ENCODE peak calls at places on chromosomes 11 and 22, in six cellular contexts. One of them, this sample, is unnamed.

GRCh38 chr11:91296628-91297027 is 928.0 kb upstream of the FAT3 start:
- DNase-seq in OCI-LY7: no peak
- DNase-seq in fibroblast of lung: peak
- DNase-seq in body of pancreas: no peak
- DNase-seq in dorsolateral prefrontal cortex: no peak
- DNase-seq in PC-9: no peak
- DNase-seq in this sample: no peak

GRCh38 chr22:50548046-50548912 is 2.6 kb downstream of the KLHDC7B start:
- DNase-seq in dorsolateral prefrontal cortex: no peak
- DNase-seq in fibroblast of lung: no peak
- DNase-seq in OCI-LY7: peak
- DNase-seq in body of pancreas: peak
- DNase-seq in PC-9: no peak
- DNase-seq in this sample: no peak

GRCh38 chr11:85182437-85183109 is 444.6 kb downstream of the DLG2 start:
- DNase-seq in dorsolateral prefrontal cortex: peak
- DNase-seq in PC-9: peak
- DNase-seq in body of pancreas: peak
- DNase-seq in OCI-LY7: peak
- DNase-seq in fibroblast of lung: peak
- DNase-seq in this sample: no peak

GRCh38 chr22:48651036-48651890 is 1176.4 kb downstream of the BRD1 start:
- DNase-seq in body of pancreas: no peak
- DNase-seq in dorsolateral prefrontal cortex: peak
- DNase-seq in PC-9: no peak
- DNase-seq in fibroblast of lung: no peak
- DNase-seq in OCI-LY7: no peak
- DNase-seq in this sample: no peak

GRCh38 chr11:2342981-2343380 is 34.1 kb upstream of the CD81 start:
- DNase-seq in OCI-LY7: no peak
- DNase-seq in dorsolateral prefrontal cortex: no peak
- DNase-seq in fibroblast of lung: no peak
- DNase-seq in PC-9: no peak
- DNase-seq in body of pancreas: peak
- DNase-seq in this sample: no peak

GRCh38 chr11:19422257-19422656 is 181.5 kb upstream of the E2F8 start:
- DNase-seq in body of pancreas: no peak
- DNase-seq in fibroblast of lung: no peak
- DNase-seq in PC-9: no peak
- DNase-seq in OCI-LY7: no peak
- DNase-seq in dorsolateral prefrontal cortex: no peak
- DNase-seq in this sample: no peak

GRCh38 chr11:16607675-16608644 is 130.5 kb upstream of the C11orf58 start:
- DNase-seq in fibroblast of lung: peak
- DNase-seq in PC-9: peak
- DNase-seq in body of pancreas: peak
- DNase-seq in OCI-LY7: no peak
- DNase-seq in dorsolateral prefrontal cortex: no peak
- DNase-seq in this sample: peak

GRCh38 chr11:19844806-19845205 is 132.2 kb downstream of the NAV2 start:
- DNase-seq in PC-9: no peak
- DNase-seq in fibroblast of lung: no peak
- DNase-seq in OCI-LY7: no peak
- DNase-seq in body of pancreas: no peak
- DNase-seq in dorsolateral prefrontal cortex: no peak
- DNase-seq in this sample: no peak

GRCh38 chr22:36577019-36577418 is 48.1 kb upstream of the EIF3D start:
- DNase-seq in PC-9: peak
- DNase-seq in fibroblast of lung: peak
- DNase-seq in body of pancreas: no peak
- DNase-seq in OCI-LY7: no peak
- DNase-seq in dorsolateral prefrontal cortex: no peak
- DNase-seq in this sample: peak

GRCh38 chr11:113818426-113818825 is 38.8 kb downstream of the CLDN25 start:
- DNase-seq in OCI-LY7: no peak
- DNase-seq in PC-9: no peak
- DNase-seq in dorsolateral prefrontal cortex: no peak
- DNase-seq in body of pancreas: no peak
- DNase-seq in fibroblast of lung: peak
- DNase-seq in this sample: no peak

GRCh38 chr11:77779935-77780334 is 40.6 kb downstream of the RSF1 start:
- DNase-seq in fibroblast of lung: peak
- DNase-seq in dorsolateral prefrontal cortex: no peak
- DNase-seq in OCI-LY7: no peak
- DNase-seq in PC-9: no peak
- DNase-seq in body of pancreas: no peak
- DNase-seq in this sample: peak

GRCh38 chr11:130641884-130642283 is 193.4 kb downstream of the ADAMTS15 start:
- DNase-seq in fibroblast of lung: no peak
- DNase-seq in dorsolateral prefrontal cortex: no peak
- DNase-seq in PC-9: no peak
- DNase-seq in body of pancreas: no peak
- DNase-seq in OCI-LY7: no peak
- DNase-seq in this sample: no peak

GRCh38 chr11:72471005-72471898 is 36.9 kb upstream of the CLPB start:
- DNase-seq in OCI-LY7: peak
- DNase-seq in PC-9: peak
- DNase-seq in dorsolateral prefrontal cortex: peak
- DNase-seq in body of pancreas: peak
- DNase-seq in fibroblast of lung: peak
- DNase-seq in this sample: peak

GRCh38 chr11:66341502-66342126 is 3.3 kb downstream of the BRMS1 start:
- DNase-seq in dorsolateral prefrontal cortex: no peak
- DNase-seq in OCI-LY7: no peak
- DNase-seq in PC-9: no peak
- DNase-seq in fibroblast of lung: no peak
- DNase-seq in body of pancreas: no peak
- DNase-seq in this sample: no peak

GRCh38 chr11:78773077-78773476 is 198.4 kb upstream of the NARS2 start:
- DNase-seq in fibroblast of lung: peak
- DNase-seq in OCI-LY7: no peak
- DNase-seq in dorsolateral prefrontal cortex: no peak
- DNase-seq in body of pancreas: no peak
- DNase-seq in PC-9: no peak
- DNase-seq in this sample: no peak

GRCh38 chr11:804599-804964 is 449 bp downstream of the PIDD1 start:
- DNase-seq in fibroblast of lung: no peak
- DNase-seq in body of pancreas: no peak
- DNase-seq in OCI-LY7: no peak
- DNase-seq in PC-9: no peak
- DNase-seq in dorsolateral prefrontal cortex: no peak
- DNase-seq in this sample: no peak

GRCh38 chr22:48088226-48088625 is 1325.8 kb downstream of the TBC1D22A start:
- DNase-seq in fibroblast of lung: no peak
- DNase-seq in OCI-LY7: no peak
- DNase-seq in body of pancreas: no peak
- DNase-seq in PC-9: no peak
- DNase-seq in dorsolateral prefrontal cortex: no peak
- DNase-seq in this sample: no peak

GRCh38 chr11:103051986-103052385 is 40.0 kb downstream of the DCUN1D5 start:
- DNase-seq in PC-9: no peak
- DNase-seq in body of pancreas: no peak
- DNase-seq in dorsolateral prefrontal cortex: no peak
- DNase-seq in fibroblast of lung: no peak
- DNase-seq in OCI-LY7: no peak
- DNase-seq in this sample: no peak

GRCh38 chr11:127017482-127017881 is 16.9 kb upstream of the KIRREL3 start:
- DNase-seq in fibroblast of lung: peak
- DNase-seq in PC-9: peak
- DNase-seq in dorsolateral prefrontal cortex: no peak
- DNase-seq in body of pancreas: no peak
- DNase-seq in OCI-LY7: no peak
- DNase-seq in this sample: peak

GRCh38 chr11:75259711-75260110 is 19.1 kb downstream of the TPBGL start:
- DNase-seq in OCI-LY7: no peak
- DNase-seq in dorsolateral prefrontal cortex: no peak
- DNase-seq in body of pancreas: no peak
- DNase-seq in fibroblast of lung: no peak
- DNase-seq in PC-9: no peak
- DNase-seq in this sample: no peak

GRCh38 chr22:37018815-37019308 is 385 bp downstream of the TST start:
- DNase-seq in body of pancreas: peak
- DNase-seq in fibroblast of lung: peak
- DNase-seq in OCI-LY7: no peak
- DNase-seq in dorsolateral prefrontal cortex: no peak
- DNase-seq in PC-9: peak
- DNase-seq in this sample: peak

GRCh38 chr22:30191049-30191701 is 55.4 kb downstream of the LIF start:
- DNase-seq in dorsolateral prefrontal cortex: no peak
- DNase-seq in OCI-LY7: no peak
- DNase-seq in body of pancreas: no peak
- DNase-seq in PC-9: no peak
- DNase-seq in fibroblast of lung: no peak
- DNase-seq in this sample: no peak

GRCh38 chr11:8066036-8066910 is 14.7 kb upstream of the TUB start:
- DNase-seq in PC-9: no peak
- DNase-seq in OCI-LY7: no peak
- DNase-seq in dorsolateral prefrontal cortex: no peak
- DNase-seq in fibroblast of lung: no peak
- DNase-seq in body of pancreas: no peak
- DNase-seq in this sample: no peak

GRCh38 chr11:19027829-19028595 is 32.5 kb downstream of the MRGPRX2 start:
- DNase-seq in body of pancreas: peak
- DNase-seq in dorsolateral prefrontal cortex: no peak
- DNase-seq in OCI-LY7: no peak
- DNase-seq in fibroblast of lung: peak
- DNase-seq in PC-9: peak
- DNase-seq in this sample: peak

GRCh38 chr11:19243143-19243542 is 2.4 kb upstream of the E2F8 start:
- DNase-seq in body of pancreas: no peak
- DNase-seq in OCI-LY7: peak
- DNase-seq in fibroblast of lung: no peak
- DNase-seq in PC-9: no peak
- DNase-seq in dorsolateral prefrontal cortex: no peak
- DNase-seq in this sample: no peak

GRCh38 chr11:131978351-131978750 is 607.9 kb downstream of the NTM start:
- DNase-seq in fibroblast of lung: no peak
- DNase-seq in dorsolateral prefrontal cortex: no peak
- DNase-seq in OCI-LY7: no peak
- DNase-seq in PC-9: no peak
- DNase-seq in body of pancreas: no peak
- DNase-seq in this sample: no peak

GRCh38 chr11:112421854-112422253 is 161.2 kb upstream of the PLET1 start:
- DNase-seq in OCI-LY7: no peak
- DNase-seq in fibroblast of lung: no peak
- DNase-seq in dorsolateral prefrontal cortex: no peak
- DNase-seq in PC-9: no peak
- DNase-seq in body of pancreas: no peak
- DNase-seq in this sample: no peak
- TF ChIP-seq CTCF in OCI-LY7: no peak
- TF ChIP-seq CTCF in fibroblast of lung: no peak
- TF ChIP-seq CTCF in dorsolateral prefrontal cortex: no peak
- TF ChIP-seq CTCF in PC-9: no peak
- TF ChIP-seq CTCF in body of pancreas: no peak
- TF ChIP-seq CTCF in this sample: no peak

DNA sequence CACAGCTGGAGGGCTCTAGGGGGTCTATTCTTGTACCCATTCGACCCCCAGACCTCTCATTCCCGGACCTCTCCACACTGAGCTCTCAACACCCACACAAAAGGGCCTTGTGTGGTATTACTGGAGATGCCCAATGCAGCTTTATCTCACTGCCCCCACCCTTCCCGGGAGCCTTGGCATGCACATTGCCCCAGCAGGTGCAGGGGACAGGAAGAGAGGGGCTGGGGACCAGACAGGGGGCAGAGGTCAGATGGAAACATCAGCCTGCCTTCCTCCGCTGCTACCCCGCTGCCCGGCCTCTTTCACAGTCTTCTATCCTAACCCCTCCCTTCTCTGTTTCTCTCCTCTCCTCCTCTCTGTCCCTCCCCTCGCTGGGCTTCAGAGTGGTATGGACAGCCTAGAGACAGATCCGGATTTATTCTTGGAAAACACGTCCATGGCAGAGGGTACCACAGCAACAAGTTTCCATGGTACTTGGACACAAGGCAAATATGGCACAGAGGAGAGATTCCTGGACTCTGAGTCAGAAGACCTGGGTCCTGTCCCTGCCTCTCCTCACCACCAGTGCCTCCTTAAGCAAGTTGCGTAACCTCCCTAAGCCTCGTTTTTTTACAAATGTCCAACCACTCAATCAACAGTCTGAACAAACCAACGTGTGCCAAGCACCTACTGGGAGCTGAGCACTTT is 8.3 kb upstream of the IGSF9B start:
- DNase-seq in body of pancreas: no peak
- DNase-seq in PC-9: no peak
- DNase-seq in fibroblast of lung: no peak
- DNase-seq in dorsolateral prefrontal cortex: no peak
- DNase-seq in OCI-LY7: no peak
- DNase-seq in this sample: no peak
- H3K27ac ChIP-seq in body of pancreas: no peak
- H3K27ac ChIP-seq in PC-9: no peak
- H3K27ac ChIP-seq in fibroblast of lung: no peak
- H3K27ac ChIP-seq in dorsolateral prefrontal cortex: no peak
- H3K27ac ChIP-seq in OCI-LY7: no peak
- H3K27ac ChIP-seq in this sample: no peak

DNA sequence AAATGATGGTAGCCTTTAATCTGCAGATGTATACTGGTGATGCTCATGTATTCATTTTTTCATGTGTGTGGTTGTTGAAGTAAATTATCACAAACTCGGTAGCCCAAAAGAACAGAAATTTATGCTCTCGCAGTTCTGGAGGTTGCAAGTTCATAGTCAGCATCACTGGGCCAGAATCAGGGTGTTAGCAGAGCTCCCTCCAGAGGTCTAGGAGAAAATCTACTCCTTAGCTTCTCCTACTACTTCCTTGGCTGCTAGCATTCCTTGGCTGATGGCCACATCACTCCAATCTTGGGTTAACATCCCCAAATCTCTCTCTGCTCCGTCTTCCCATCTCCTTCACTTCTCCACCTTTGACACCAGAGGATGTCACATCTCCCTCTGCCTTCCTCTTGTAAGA is 45.3 kb upstream of the GALNT18 start:
- DNase-seq in PC-9: no peak
- DNase-seq in fibroblast of lung: peak
- DNase-seq in OCI-LY7: no peak
- DNase-seq in dorsolateral prefrontal cortex: no peak
- DNase-seq in body of pancreas: no peak
- DNase-seq in this sample: no peak
- TF ChIP-seq CTCF in PC-9: no peak
- TF ChIP-seq CTCF in fibroblast of lung: peak
- TF ChIP-seq CTCF in OCI-LY7: peak
- TF ChIP-seq CTCF in dorsolateral prefrontal cortex: no peak
- TF ChIP-seq CTCF in body of pancreas: no peak
- TF ChIP-seq CTCF in this sample: no peak

DNA sequence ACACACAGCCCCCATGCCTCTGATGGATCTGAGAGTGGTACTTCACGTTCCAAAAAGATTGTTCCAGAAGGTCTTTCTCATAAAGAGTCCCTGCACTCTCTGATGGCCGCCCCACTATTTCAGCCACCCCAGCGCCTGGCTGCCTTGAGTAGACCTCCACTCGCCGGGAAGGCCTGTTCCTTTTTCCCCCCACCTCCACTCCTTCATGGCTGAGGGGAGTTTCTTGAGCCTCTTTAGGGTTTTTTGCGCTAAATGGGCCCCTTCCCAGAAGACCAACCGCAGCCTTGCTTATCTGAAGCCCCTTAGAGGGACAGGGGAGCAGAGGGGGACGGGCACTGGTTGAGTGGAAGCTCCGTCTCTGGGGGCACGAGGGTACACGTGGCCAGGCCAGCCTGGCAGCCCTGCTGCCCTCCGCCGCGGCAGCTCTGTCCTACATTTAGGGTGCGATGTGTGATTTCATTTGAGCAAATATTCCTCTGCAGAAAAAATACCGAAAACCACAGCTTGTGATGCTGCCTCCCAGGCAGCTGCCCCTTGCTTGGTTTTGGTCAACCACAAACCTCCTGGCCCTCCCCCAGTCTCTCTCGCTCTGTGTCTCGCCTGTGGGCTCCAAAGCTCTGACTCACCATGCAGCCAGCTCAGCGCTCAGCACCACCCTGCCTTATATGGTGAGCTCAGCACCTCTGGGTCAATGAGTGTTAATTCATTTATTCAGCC is 88.7 kb downstream of the TP53I11 start:
- DNase-seq in body of pancreas: peak
- DNase-seq in OCI-LY7: no peak
- DNase-seq in PC-9: peak
- DNase-seq in dorsolateral prefrontal cortex: peak
- DNase-seq in fibroblast of lung: peak
- DNase-seq in this sample: peak
- H3K27ac ChIP-seq in body of pancreas: no peak
- H3K27ac ChIP-seq in OCI-LY7: no peak
- H3K27ac ChIP-seq in PC-9: peak
- H3K27ac ChIP-seq in dorsolateral prefrontal cortex: no peak
- H3K27ac ChIP-seq in fibroblast of lung: peak
- H3K27ac ChIP-seq in this sample: peak